ENCODE peak calls at places on chromosomes 4 and X, in four cellular contexts. A is esophagus squamous epithelium, U is A673, T is mesendoderm. X is an unnamed sample. For H3K36me3 and H3K27me3, the result is how much of the 10 kb centered on the place peaks cover.

GRCh38 chr4:102715057-102715456 is 45.7 kb downstream of the MANBA start:
- DNase-seq in U (no peak), A (no peak), T (peak), X (peak)

GRCh38 chr4:52748432-52748831 is 2.8 kb downstream of the ERVMER34-1 start:
- DNase-seq in U (no peak), A (no peak), T (no peak), X (no peak)

GRCh38 chr4:80053140-80053910 is 19.7 kb downstream of the ANTXR2 start:
- DNase-seq in A (no peak), T (no peak), U (no peak), X (no peak)

GRCh38 chr4:56656346-56656643 is 24.8 kb downstream of the HOPX start:
- DNase-seq in T (no peak), A (no peak), U (no peak), X (no peak)

GRCh38 chrX:94178145-94178790 is 504.3 kb downstream of the FAM133A start:
- DNase-seq in A (no peak), U (peak), T (no peak), X (no peak)

GRCh38 chrX:104166735-104167436 is 633 bp downstream of the FAM199X start:
- DNase-seq in A (no peak), T (peak), U (peak), X (no peak)

GRCh38 chr4:109826719-109827118 is 1.1 kb upstream of the RRH start:
- DNase-seq in U (peak), A (no peak), T (no peak), X (no peak)

GRCh38 chr4:151430737-151431457 is 21.9 kb downstream of the FHIP1A start:
- DNase-seq in U (no peak), A (no peak), T (peak), X (no peak)

GRCh38 chrX:15598031-15598430 is 2.7 kb downstream of the ACE2 start:
- DNase-seq in T (peak), U (no peak), A (no peak), X (no peak)

GRCh38 chr4:20839957-20840356 is 139.7 kb downstream of the PACRGL start:
- DNase-seq in A (no peak), T (peak), U (peak), X (peak)

GRCh38 chr4:184375027-184375426 is 99.3 kb downstream of the IRF2 start:
- DNase-seq in U (no peak), A (no peak), T (no peak), X (no peak)

GRCh38 chrX:69083361-69083760 is 81.9 kb downstream of the PJA1 start:
- DNase-seq in A (no peak), U (no peak), T (no peak), X (no peak)

DNA sequence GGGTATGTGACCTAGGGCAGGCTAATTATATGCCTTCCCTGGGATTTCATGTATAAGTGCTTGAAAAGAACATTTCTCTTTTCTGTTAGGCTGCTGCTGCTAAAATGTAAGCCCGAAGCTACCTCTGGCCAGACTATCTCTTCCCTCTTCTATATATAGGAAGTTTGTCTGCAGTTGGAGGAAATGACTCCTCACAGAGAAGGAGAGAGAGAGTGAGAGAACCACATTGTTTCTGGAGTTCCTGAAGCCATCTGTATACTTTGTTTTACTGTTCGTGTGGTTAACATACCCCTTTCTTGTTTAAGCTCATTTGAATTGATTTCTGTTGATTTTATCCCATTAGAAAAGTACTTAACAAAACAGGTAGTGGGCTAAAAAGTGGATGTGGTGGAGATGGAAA is 112.4 kb downstream of the TMA16 start:
- DNase-seq in A (no peak), U (no peak), T (no peak), X (no peak)
- H3K4me3 ChIP-seq in A (no peak), U (no peak), T (no peak), X (no peak)

GRCh38 chr4:98887137-98887536 is 41.8 kb downstream of the EIF4E start:
- DNase-seq in A (no peak), T (no peak), U (no peak), X (no peak)

GRCh38 chr4:98891533-98892337 is 37.2 kb downstream of the EIF4E start:
- DNase-seq in U (no peak), T (no peak), A (no peak), X (no peak)

DNA sequence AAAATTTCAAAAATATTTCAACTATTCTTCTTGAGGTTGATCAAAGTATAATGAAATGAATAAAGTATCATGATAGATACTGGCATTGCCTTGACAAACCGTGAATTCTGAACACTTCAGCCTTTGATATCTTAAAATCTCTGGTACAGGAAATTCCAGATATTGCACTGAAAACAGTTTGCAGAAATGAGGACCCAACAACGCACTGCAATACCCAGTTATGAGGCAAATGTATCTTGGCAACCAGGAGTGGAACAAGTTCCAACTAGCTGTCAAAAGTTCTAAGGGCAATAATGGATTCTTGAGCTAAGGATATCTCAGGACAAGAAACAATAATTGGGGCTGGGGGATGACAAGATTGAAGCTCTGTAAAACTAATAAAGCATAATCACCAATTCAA is 38.2 kb downstream of the EIF4E start:
- DNase-seq in T (no peak), U (no peak), A (no peak), X (no peak)
- H3K36me3 ChIP-seq in T (under half), U (half or more), A (under half), X (half or more)

GRCh38 chrX:112638691-112639090 is 41.0 kb downstream of the LHFPL1 start:
- DNase-seq in U (no peak), A (no peak), T (no peak), X (no peak)
- H3K27me3 ChIP-seq in U (under half), A (under half), T (under half), X (under half)

DNA sequence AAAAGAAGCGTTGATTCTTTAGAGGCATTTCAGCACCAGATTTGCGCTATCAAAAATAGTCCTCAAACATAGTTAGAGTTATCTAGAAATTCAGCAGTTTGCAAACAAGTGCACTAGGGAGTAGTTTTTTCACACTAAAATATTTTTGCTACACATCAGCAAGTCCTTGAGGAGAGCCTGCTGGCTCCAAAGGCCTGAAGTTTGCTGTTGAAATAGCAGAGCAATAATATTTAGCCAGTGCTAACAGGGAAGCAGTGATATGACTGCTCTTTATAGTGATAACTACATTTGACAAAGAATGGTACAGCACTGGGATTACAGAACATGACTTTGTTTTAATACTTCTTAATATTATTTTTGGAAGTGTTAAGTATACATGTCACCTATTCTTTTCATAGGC is 472.2 kb downstream of the PCDH7 start:
- DNase-seq in A (no peak), T (no peak), U (no peak), X (no peak)
- H3K4me3 ChIP-seq in A (no peak), T (no peak), U (no peak), X (no peak)

DNA sequence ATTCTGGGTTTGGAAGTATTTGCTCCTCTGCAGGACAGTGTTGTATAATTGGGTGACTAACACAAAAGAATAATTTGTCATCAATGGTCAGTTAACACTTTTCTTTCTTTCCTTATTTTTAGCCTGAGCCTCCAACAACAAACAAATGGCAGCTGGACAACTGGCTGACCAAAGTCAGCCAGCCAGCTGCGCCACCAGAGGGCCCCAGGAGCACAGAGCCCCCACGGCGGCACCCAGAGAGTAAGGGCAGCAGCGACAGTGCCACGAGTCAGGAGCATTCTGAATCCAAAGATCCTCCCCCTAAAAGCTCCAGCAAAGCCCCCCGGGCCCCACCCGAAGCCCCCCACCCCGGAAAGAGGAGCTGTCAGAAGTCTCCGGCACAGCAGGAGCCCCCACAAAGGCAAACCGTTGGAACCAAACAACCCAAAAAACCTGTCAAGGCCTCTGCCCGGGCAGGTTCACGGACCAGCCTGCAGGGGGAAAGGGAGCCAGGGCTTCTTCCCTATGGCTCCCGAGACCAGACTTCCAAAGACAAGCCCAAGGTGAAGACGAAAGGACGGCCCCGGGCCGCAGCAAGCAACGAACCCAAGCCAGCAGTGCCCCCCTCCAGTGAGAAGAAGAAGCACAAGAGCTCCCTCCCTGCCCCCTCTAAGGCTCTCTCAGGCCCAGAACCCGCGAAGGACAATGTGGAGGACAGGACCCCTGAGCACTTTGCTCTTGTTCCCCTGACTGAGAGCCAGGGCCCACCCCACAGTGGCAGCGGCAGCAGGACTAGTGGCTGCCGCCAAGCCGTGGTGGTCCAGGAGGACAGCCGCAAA is 106.0 kb downstream of the KLHL8 start:
- DNase-seq in A (no peak), T (peak), U (no peak), X (no peak)
- H3K36me3 ChIP-seq in A (under half), T (under half), U (under half), X (under half)

GRCh38 chr4:84499065-84499982 is at the start of gene NKX6-1:
- DNase-seq in A (peak), T (peak), U (peak), X (peak)
- H3K27me3 ChIP-seq in A (under half), T (half or more), U (under half), X (under half)

GRCh38 chrX:66632473-66632872 is 6.4 kb downstream of the EDA2R start:
- DNase-seq in T (no peak), A (no peak), U (no peak), X (no peak)
- H3K4me3 ChIP-seq in T (no peak), A (no peak), U (no peak), X (no peak)

GRCh38 chr4:143531773-143532491 is 18.4 kb downstream of the SMARCA5 start:
- DNase-seq in T (no peak), U (no peak), A (no peak), X (no peak)
- H3K36me3 ChIP-seq in T (under half), U (half or more), A (under half), X (half or more)

GRCh38 chr4:173543266-173543665 is 13.2 kb upstream of the HAND2 start:
- DNase-seq in U (no peak), A (no peak), T (no peak), X (no peak)
- H3K27me3 ChIP-seq in U (under half), A (under half), T (under half), X (under half)